ENCODE peak calls at places on chromosomes 6 and 20, in ten cellular contexts. One of them, this sample, is unnamed.

GRCh38 chr6:113824411-113824810 is 32.7 kb upstream of the MARCKS start:
- DNase-seq in stimulated activated CD8-positive, alpha-beta memory T cell treated with anti-CD3 and anti-CD28 coated beads, Interleukin-15, amount 100 ng/mL, for 1 hour: no peak
- DNase-seq in GM10248: no peak
- DNase-seq in AG08395: no peak
- DNase-seq in AG04449: no peak
- DNase-seq in H7: no peak
- DNase-seq in T1000: no peak
- DNase-seq in LoVo: no peak
- DNase-seq in NCI-H345: no peak
- DNase-seq in WTC11: no peak
- DNase-seq in this sample: no peak

GRCh38 chr20:59800309-59800708 is 133.1 kb downstream of the SYCP2 start:
- DNase-seq in stimulated activated CD8-positive, alpha-beta memory T cell treated with anti-CD3 and anti-CD28 coated beads, Interleukin-15, amount 100 ng/mL, for 1 hour: no peak
- DNase-seq in GM10248: no peak
- DNase-seq in AG08395: no peak
- DNase-seq in AG04449: no peak
- DNase-seq in H7: no peak
- DNase-seq in T1000: no peak
- DNase-seq in LoVo: no peak
- DNase-seq in NCI-H345: no peak
- DNase-seq in WTC11: no peak
- DNase-seq in this sample: no peak

GRCh38 chr6:7067305-7067704 is 40.5 kb upstream of the RREB1 start:
- DNase-seq in stimulated activated CD8-positive, alpha-beta memory T cell treated with anti-CD3 and anti-CD28 coated beads, Interleukin-15, amount 100 ng/mL, for 1 hour: no peak
- DNase-seq in GM10248: no peak
- DNase-seq in AG08395: no peak
- DNase-seq in AG04449: no peak
- DNase-seq in H7: no peak
- DNase-seq in T1000: no peak
- DNase-seq in LoVo: no peak
- DNase-seq in NCI-H345: no peak
- DNase-seq in WTC11: no peak
- DNase-seq in this sample: no peak

GRCh38 chr6:106360410-106360988 is at the start of gene CRYBG1:
- DNase-seq in stimulated activated CD8-positive, alpha-beta memory T cell treated with anti-CD3 and anti-CD28 coated beads, Interleukin-15, amount 100 ng/mL, for 1 hour: peak
- DNase-seq in GM10248: peak
- DNase-seq in AG08395: peak
- DNase-seq in AG04449: no peak
- DNase-seq in H7: peak
- DNase-seq in T1000: peak
- DNase-seq in LoVo: peak
- DNase-seq in NCI-H345: peak
- DNase-seq in WTC11: peak
- DNase-seq in this sample: peak

GRCh38 chr6:63882208-63882607 is 246.6 kb downstream of the PHF3 start:
- DNase-seq in stimulated activated CD8-positive, alpha-beta memory T cell treated with anti-CD3 and anti-CD28 coated beads, Interleukin-15, amount 100 ng/mL, for 1 hour: no peak
- DNase-seq in GM10248: no peak
- DNase-seq in AG08395: no peak
- DNase-seq in AG04449: no peak
- DNase-seq in H7: peak
- DNase-seq in T1000: no peak
- DNase-seq in LoVo: no peak
- DNase-seq in NCI-H345: no peak
- DNase-seq in WTC11: peak
- DNase-seq in this sample: no peak

GRCh38 chr20:63517376-63518309 is 2.9 kb upstream of the PPDPF start:
- DNase-seq in stimulated activated CD8-positive, alpha-beta memory T cell treated with anti-CD3 and anti-CD28 coated beads, Interleukin-15, amount 100 ng/mL, for 1 hour: no peak
- DNase-seq in GM10248: no peak
- DNase-seq in AG08395: no peak
- DNase-seq in AG04449: no peak
- DNase-seq in H7: peak
- DNase-seq in T1000: no peak
- DNase-seq in LoVo: no peak
- DNase-seq in NCI-H345: no peak
- DNase-seq in WTC11: no peak
- DNase-seq in this sample: no peak

GRCh38 chr6:64733433-64733832 is 973.6 kb downstream of the EYS start:
- DNase-seq in stimulated activated CD8-positive, alpha-beta memory T cell treated with anti-CD3 and anti-CD28 coated beads, Interleukin-15, amount 100 ng/mL, for 1 hour: no peak
- DNase-seq in GM10248: no peak
- DNase-seq in AG08395: no peak
- DNase-seq in AG04449: no peak
- DNase-seq in H7: no peak
- DNase-seq in T1000: no peak
- DNase-seq in LoVo: no peak
- DNase-seq in NCI-H345: no peak
- DNase-seq in WTC11: no peak
- DNase-seq in this sample: no peak

GRCh38 chr6:158654960-158655485 is 5.2 kb downstream of the SYTL3 start:
- DNase-seq in stimulated activated CD8-positive, alpha-beta memory T cell treated with anti-CD3 and anti-CD28 coated beads, Interleukin-15, amount 100 ng/mL, for 1 hour: no peak
- DNase-seq in GM10248: no peak
- DNase-seq in AG08395: peak
- DNase-seq in AG04449: no peak
- DNase-seq in H7: no peak
- DNase-seq in T1000: no peak
- DNase-seq in LoVo: no peak
- DNase-seq in NCI-H345: no peak
- DNase-seq in WTC11: no peak
- DNase-seq in this sample: no peak

GRCh38 chr6:96015321-96015790 is 418 bp upstream of the FUT9 start:
- DNase-seq in stimulated activated CD8-positive, alpha-beta memory T cell treated with anti-CD3 and anti-CD28 coated beads, Interleukin-15, amount 100 ng/mL, for 1 hour: no peak
- DNase-seq in GM10248: no peak
- DNase-seq in AG08395: no peak
- DNase-seq in AG04449: no peak
- DNase-seq in H7: no peak
- DNase-seq in T1000: no peak
- DNase-seq in LoVo: no peak
- DNase-seq in NCI-H345: peak
- DNase-seq in WTC11: no peak
- DNase-seq in this sample: peak

GRCh38 chr6:43948527-43949450 is 178.5 kb downstream of the MRPL14 start:
- DNase-seq in stimulated activated CD8-positive, alpha-beta memory T cell treated with anti-CD3 and anti-CD28 coated beads, Interleukin-15, amount 100 ng/mL, for 1 hour: no peak
- DNase-seq in GM10248: no peak
- DNase-seq in AG08395: no peak
- DNase-seq in AG04449: peak
- DNase-seq in H7: no peak
- DNase-seq in T1000: no peak
- DNase-seq in LoVo: no peak
- DNase-seq in NCI-H345: no peak
- DNase-seq in WTC11: no peak
- DNase-seq in this sample: peak

GRCh38 chr6:134035823-134036296 is 16.6 kb downstream of the SLC2A12 start:
- DNase-seq in stimulated activated CD8-positive, alpha-beta memory T cell treated with anti-CD3 and anti-CD28 coated beads, Interleukin-15, amount 100 ng/mL, for 1 hour: no peak
- DNase-seq in GM10248: no peak
- DNase-seq in AG08395: peak
- DNase-seq in AG04449: no peak
- DNase-seq in H7: no peak
- DNase-seq in T1000: no peak
- DNase-seq in LoVo: peak
- DNase-seq in NCI-H345: peak
- DNase-seq in WTC11: no peak
- DNase-seq in this sample: peak

This sample was measured in NCI-H146.